ENCODE peak calls at places on chromosomes 11 and 22, in four cellular contexts. One of them, this sample, is unnamed.

GRCh38 chr22:49238181-49239141 is 589.2 kb downstream of the BRD1 start:
- DNase-seq in K562: no peak
- DNase-seq in GM12878: no peak
- DNase-seq in HepG2: no peak
- DNase-seq in this sample: no peak

GRCh38 chr11:95716266-95716665 is 73.3 kb downstream of the FAM76B start:
- DNase-seq in K562: no peak
- DNase-seq in GM12878: no peak
- DNase-seq in HepG2: no peak
- DNase-seq in this sample: no peak

GRCh38 chr11:13260963-13261599 is 16.5 kb upstream of the BMAL1 start:
- DNase-seq in HepG2: no peak
- DNase-seq in K562: no peak
- DNase-seq in GM12878: no peak
- DNase-seq in this sample: no peak

GRCh38 chr22:31639640-31640039 is 22.4 kb downstream of the PISD start:
- DNase-seq in HepG2: no peak
- DNase-seq in K562: no peak
- DNase-seq in GM12878: no peak
- DNase-seq in this sample: no peak

GRCh38 chr11:46435679-46436078 is 44.1 kb upstream of the CHRM4 start:
- DNase-seq in HepG2: no peak
- DNase-seq in K562: no peak
- DNase-seq in GM12878: no peak
- DNase-seq in this sample: no peak

GRCh38 chr11:27293500-27294417 is 69.3 kb downstream of the CCDC34 start:
- DNase-seq in GM12878: no peak
- DNase-seq in K562: no peak
- DNase-seq in HepG2: peak; percentile 16
- DNase-seq in this sample: no peak

GRCh38 chr11:78202733-78203167 is 14.0 kb downstream of the USP35 start:
- DNase-seq in HepG2: peak; percentile 95
- DNase-seq in GM12878: no peak
- DNase-seq in K562: no peak
- DNase-seq in this sample: no peak

GRCh38 chr11:1529774-1530173 is 42.3 kb downstream of the DUSP8 start:
- DNase-seq in HepG2: no peak
- DNase-seq in GM12878: no peak
- DNase-seq in K562: no peak
- DNase-seq in this sample: no peak

DNA sequence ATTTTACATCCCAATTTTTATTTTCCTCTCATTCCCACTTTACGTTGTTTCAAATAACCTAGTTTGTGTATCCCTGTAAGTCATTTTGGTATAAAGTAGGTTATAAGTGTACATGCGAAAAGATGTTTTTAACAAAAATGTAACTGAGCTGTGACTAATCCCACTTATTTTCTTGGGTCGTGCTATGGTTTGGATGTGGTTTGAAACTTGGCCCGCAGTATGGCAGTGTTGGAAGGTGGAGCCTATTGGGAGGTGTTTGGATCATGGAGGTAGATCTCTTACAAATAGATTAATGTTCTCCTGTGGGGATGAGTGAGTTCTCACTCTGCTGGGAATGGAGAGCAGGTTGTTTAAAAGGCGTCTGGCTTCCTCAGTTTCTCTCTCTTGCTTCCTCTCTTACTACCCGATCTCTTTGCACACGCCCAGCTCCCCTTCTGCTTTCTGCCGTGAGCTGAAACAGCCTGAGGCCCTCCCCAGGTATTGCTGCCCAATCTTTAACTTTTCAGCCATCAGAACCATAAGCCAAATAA is 7.2 kb downstream of the RPL27A start:
- DNase-seq in HepG2: no peak
- DNase-seq in K562: no peak
- DNase-seq in GM12878: no peak
- DNase-seq in this sample: no peak
- TF ChIP-seq FOXK2 in HepG2: no peak
- TF ChIP-seq FOXK2 in K562: no peak
- TF ChIP-seq FOXK2 in GM12878: no peak
- TF ChIP-seq FOXK2 in this sample: no peak

GRCh38 chr22:44916281-44917231 is 93.2 kb downstream of the PHF21B start:
- DNase-seq in K562: no peak
- DNase-seq in HepG2: no peak
- DNase-seq in GM12878: no peak
- DNase-seq in this sample: no peak
- TF ChIP-seq TARDBP in K562: no peak
- TF ChIP-seq TARDBP in HepG2: no peak
- TF ChIP-seq TARDBP in GM12878: no peak
- TF ChIP-seq TARDBP in this sample: no peak

GRCh38 chr11:68081691-68082090 is 39.5 kb downstream of the CHKA start:
- DNase-seq in K562: no peak
- DNase-seq in HepG2: no peak
- DNase-seq in GM12878: no peak
- DNase-seq in this sample: no peak

GRCh38 chr11:68076371-68077042 is 37.7 kb downstream of the TCIRG1 start:
- DNase-seq in GM12878: no peak
- DNase-seq in HepG2: peak; percentile 33
- DNase-seq in K562: peak; percentile 21
- DNase-seq in this sample: no peak

GRCh38 chr11:68082478-68082877 is 38.7 kb downstream of the CHKA start:
- DNase-seq in HepG2: no peak
- DNase-seq in GM12878: no peak
- DNase-seq in K562: no peak
- DNase-seq in this sample: no peak

GRCh38 chr11:68074584-68075352 is 35.9 kb downstream of the TCIRG1 start:
- DNase-seq in K562: no peak
- DNase-seq in GM12878: no peak
- DNase-seq in HepG2: no peak
- DNase-seq in this sample: no peak

GRCh38 chr11:68077617-68078592 is 39.1 kb downstream of the TCIRG1 start:
- DNase-seq in HepG2: no peak
- DNase-seq in GM12878: peak; percentile 53
- DNase-seq in K562: no peak
- DNase-seq in this sample: no peak
- TF ChIP-seq BHLHE40 in HepG2: no peak
- TF ChIP-seq BHLHE40 in GM12878: no peak
- TF ChIP-seq BHLHE40 in K562: no peak
- TF ChIP-seq BHLHE40 in this sample: no peak

GRCh38 chr11:60880635-60881282 is 13.4 kb downstream of the ZP1 start:
- DNase-seq in GM12878: no peak
- DNase-seq in K562: no peak
- DNase-seq in HepG2: peak; percentile 96
- DNase-seq in this sample: no peak
- TF ChIP-seq FOXK2 in GM12878: no peak
- TF ChIP-seq FOXK2 in K562: no peak
- TF ChIP-seq FOXK2 in HepG2: peak; percentile 64
- TF ChIP-seq FOXK2 in this sample: no peak

DNA sequence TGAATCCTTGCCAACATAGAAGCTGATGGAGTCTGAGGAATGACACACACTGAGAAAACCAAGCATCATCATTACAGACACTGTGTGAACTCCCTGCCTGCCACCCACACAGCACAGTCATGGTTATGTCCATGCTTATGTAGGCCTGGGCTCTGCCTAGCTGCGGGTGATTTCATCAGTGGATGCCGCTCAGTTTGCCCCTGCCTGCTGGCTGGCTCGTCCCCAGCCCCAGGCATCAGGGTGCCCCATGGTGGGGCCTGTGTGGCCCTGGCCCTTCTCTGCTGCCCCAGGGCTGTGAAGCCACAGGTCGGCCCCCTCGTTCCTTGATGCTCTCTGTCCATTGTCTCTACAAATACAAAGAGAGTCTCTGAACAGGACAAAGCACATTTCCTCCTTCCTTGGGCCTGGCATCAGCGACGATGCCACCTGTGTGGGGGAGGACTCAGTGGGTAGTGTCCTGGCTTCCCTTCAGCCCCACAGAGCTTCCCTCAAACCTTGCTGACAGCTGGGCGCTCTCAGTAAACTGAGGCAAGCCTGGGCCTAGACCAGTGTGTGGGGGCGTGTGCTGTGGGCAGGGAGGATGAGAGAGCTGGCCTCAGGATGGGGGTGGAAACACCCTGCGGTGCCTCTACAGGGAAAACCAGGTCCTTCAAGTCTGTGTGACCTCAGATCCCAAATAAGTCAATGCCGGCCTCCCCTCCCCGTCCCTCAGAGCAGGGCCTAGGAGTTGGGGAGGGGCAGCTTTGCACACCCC is 20.0 kb upstream of the TUB start:
- DNase-seq in HepG2: no peak
- DNase-seq in GM12878: no peak
- DNase-seq in K562: no peak
- DNase-seq in this sample: no peak
- TF ChIP-seq TARDBP in HepG2: no peak
- TF ChIP-seq TARDBP in GM12878: no peak
- TF ChIP-seq TARDBP in K562: no peak
- TF ChIP-seq TARDBP in this sample: no peak

DNA sequence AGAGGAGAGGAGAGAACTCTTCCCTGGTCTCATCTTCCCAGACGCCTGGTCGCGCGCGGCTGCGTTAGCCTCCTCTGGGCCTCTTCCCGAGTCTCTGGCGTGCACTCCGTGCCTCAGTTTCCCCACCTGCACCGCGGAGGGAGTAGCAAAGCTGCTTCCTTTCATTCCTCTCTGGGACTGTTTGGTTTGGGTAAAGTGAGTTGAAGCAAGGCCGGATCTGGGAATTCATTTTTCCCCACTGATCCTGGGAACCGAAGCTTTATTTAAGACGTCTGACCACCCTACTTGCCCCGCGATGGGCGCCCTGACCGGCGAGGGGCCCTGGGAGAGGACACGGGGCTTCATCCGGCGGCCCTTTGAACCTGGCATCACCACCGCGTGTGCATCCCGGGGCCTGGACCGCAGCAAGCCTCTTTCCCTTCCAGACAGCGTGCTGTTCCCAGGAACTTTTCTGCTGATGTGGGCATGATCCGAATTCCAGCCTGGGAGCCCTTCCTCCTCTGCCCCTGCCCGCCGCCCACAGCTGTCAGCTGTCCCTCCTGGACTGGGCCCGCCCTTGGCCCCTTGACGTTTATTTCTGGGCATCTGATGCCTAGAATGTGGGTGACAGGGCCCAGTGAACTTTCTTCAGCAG is 758 bp downstream of the LDLRAD3 start:
- DNase-seq in GM12878: no peak
- DNase-seq in K562: no peak
- DNase-seq in HepG2: no peak
- DNase-seq in this sample: peak; percentile 20
- TF ChIP-seq BHLHE40 in GM12878: no peak
- TF ChIP-seq BHLHE40 in K562: no peak
- TF ChIP-seq BHLHE40 in HepG2: no peak
- TF ChIP-seq BHLHE40 in this sample: no peak

DNA sequence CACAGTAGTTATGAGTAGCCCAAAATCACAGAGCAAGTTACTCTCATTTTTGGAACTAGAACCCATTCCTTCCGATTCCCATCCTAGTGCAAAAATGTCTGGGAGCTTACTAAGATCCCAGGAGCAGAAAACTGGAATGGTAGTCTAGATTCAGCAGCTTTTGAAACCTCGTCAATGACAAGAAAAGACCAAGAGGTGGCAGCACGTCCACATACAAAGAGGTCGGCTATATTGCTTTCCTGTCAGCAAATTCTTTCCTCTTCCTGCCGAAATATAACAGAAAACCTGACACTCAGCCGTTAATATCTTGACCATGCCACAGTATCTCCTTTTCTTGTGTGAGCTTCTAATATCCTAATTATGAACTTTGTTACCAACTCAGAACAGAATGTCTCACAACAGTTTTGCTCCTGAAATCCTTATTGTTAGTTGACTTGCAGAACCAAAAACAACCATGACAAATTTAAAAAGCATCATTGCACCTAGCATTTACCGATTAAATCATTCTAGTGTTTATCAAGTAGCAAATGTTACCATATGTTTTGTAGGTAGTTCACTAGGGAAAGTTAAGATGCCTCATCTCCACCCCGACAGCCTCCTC is 92.8 kb upstream of the OR9G4 start:
- DNase-seq in HepG2: peak; percentile 52
- DNase-seq in K562: peak; percentile 61
- DNase-seq in GM12878: peak; percentile 7
- DNase-seq in this sample: peak; percentile 41
- TF ChIP-seq FOXK2 in HepG2: no peak
- TF ChIP-seq FOXK2 in K562: no peak
- TF ChIP-seq FOXK2 in GM12878: no peak
- TF ChIP-seq FOXK2 in this sample: no peak

GRCh38 chr11:68966894-68967780 is 13.6 kb downstream of the MRGPRD start:
- DNase-seq in HepG2: no peak
- DNase-seq in GM12878: no peak
- DNase-seq in K562: no peak
- DNase-seq in this sample: no peak
- TF ChIP-seq TARDBP in HepG2: no peak
- TF ChIP-seq TARDBP in GM12878: no peak
- TF ChIP-seq TARDBP in K562: no peak
- TF ChIP-seq TARDBP in this sample: no peak